ENCODE peak calls at places on chromosomes 6 and 20, in eight cellular contexts. Q, R, C, M, G, S, F and Z are unnamed samples. For H3K27me3, the result is how much of the 10 kb centered on the place peaks cover.

GRCh38 chr6:69974193-69974592 is 107.8 kb downstream of the COL19A1 start:
- DNase-seq in Q (no peak), R (peak), C (no peak), M (no peak), G (no peak), S (no peak), F (no peak), Z (no peak)

GRCh38 chr6:32785781-32786533 is 22.6 kb upstream of the HLA-DQB2 start:
- DNase-seq in Q (no peak), R (peak), C (no peak), M (no peak), G (peak), S (no peak), F (no peak), Z (peak)

GRCh38 chr6:24854077-24854670 is 55.5 kb upstream of the ARMH2 start:
- DNase-seq in Q (no peak), R (no peak), C (no peak), M (no peak), G (no peak), S (no peak), F (no peak), Z (no peak)

GRCh38 chr6:121652223-121652622 is 216.8 kb downstream of the GJA1 start:
- DNase-seq in Q (no peak), R (no peak), C (no peak), M (no peak), G (no peak), S (no peak), F (no peak), Z (no peak)

GRCh38 chr20:31663838-31664695 is 26.4 kb downstream of the COX4I2 start:
- DNase-seq in Q (no peak), R (no peak), C (peak), M (no peak), G (peak), S (no peak), F (peak), Z (peak)

GRCh38 chr6:7391244-7391643 is 1.6 kb downstream of the RIOK1 start:
- DNase-seq in Q (no peak), R (no peak), C (no peak), M (no peak), G (no peak), S (no peak), F (no peak), Z (no peak)

GRCh38 chr20:62918830-62919229 is 7.5 kb downstream of the DIDO1 start:
- DNase-seq in Q (no peak), R (no peak), C (no peak), M (no peak), G (no peak), S (no peak), F (no peak), Z (no peak)

GRCh38 chr6:17419189-17419575 is 25.8 kb downstream of the CAP2 start:
- DNase-seq in Q (no peak), R (no peak), C (no peak), M (no peak), G (no peak), S (no peak), F (no peak), Z (no peak)

GRCh38 chr20:35006531-35006971 is 50.9 kb downstream of the MYH7B start:
- DNase-seq in Q (no peak), R (no peak), C (no peak), M (peak), G (peak), S (peak), F (peak), Z (no peak)

GRCh38 chr6:110328231-110328630 is 29.9 kb downstream of the METTL24 start:
- DNase-seq in Q (no peak), R (peak), C (no peak), M (no peak), G (no peak), S (no peak), F (no peak), Z (no peak)

GRCh38 chr6:22809380-22809779 is 240.0 kb downstream of the HDGFL1 start:
- DNase-seq in Q (no peak), R (no peak), C (no peak), M (no peak), G (no peak), S (no peak), F (no peak), Z (no peak)

GRCh38 chr6:16876201-16876600 is 114.9 kb upstream of the ATXN1 start:
- DNase-seq in Q (no peak), R (no peak), C (no peak), M (no peak), G (no peak), S (no peak), F (no peak), Z (no peak)

GRCh38 chr20:3550857-3551256 is 80.0 kb downstream of the ATRN start:
- DNase-seq in Q (no peak), R (no peak), C (no peak), M (no peak), G (no peak), S (no peak), F (peak), Z (no peak)

GRCh38 chr6:52937908-52938307 is 28.4 kb upstream of the GSTA3 start:
- DNase-seq in Q (no peak), R (no peak), C (no peak), M (no peak), G (no peak), S (no peak), F (no peak), Z (no peak)

GRCh38 chr20:57734754-57735153 is 24.9 kb upstream of the PMEPA1 start:
- DNase-seq in Q (no peak), R (no peak), C (no peak), M (no peak), G (no peak), S (no peak), F (no peak), Z (no peak)

GRCh38 chr6:124798942-124799496 is 163.2 kb upstream of the RNF217 start:
- DNase-seq in Q (no peak), R (no peak), C (no peak), M (no peak), G (no peak), S (no peak), F (no peak), Z (no peak)

GRCh38 chr6:7184502-7184901 is 76.7 kb downstream of the RREB1 start:
- DNase-seq in Q (no peak), R (peak), C (no peak), M (no peak), G (no peak), S (no peak), F (no peak), Z (no peak)

GRCh38 chr6:30884521-30885480 is 482 bp downstream of the DDR1 start:
- DNase-seq in Q (no peak), R (peak), C (peak), M (peak), G (peak), S (no peak), F (no peak), Z (peak)

GRCh38 chr6:15017803-15018202 is 228.1 kb upstream of the JARID2 start:
- DNase-seq in Q (no peak), R (no peak), C (no peak), M (no peak), G (no peak), S (no peak), F (no peak), Z (no peak)

GRCh38 chr6:165662671-165663282 is at the start of gene PDE10A:
- DNase-seq in Q (no peak), R (peak), C (peak), M (peak), G (peak), S (peak), F (no peak), Z (peak)

GRCh38 chr6:43682724-43683429 is 4.7 kb downstream of the MRPS18A start:
- DNase-seq in Q (no peak), R (no peak), C (no peak), M (no peak), G (no peak), S (no peak), F (no peak), Z (no peak)

GRCh38 chr6:105519954-105520353 is 117.1 kb upstream of the PREP start:
- DNase-seq in Q (no peak), R (no peak), C (no peak), M (no peak), G (no peak), S (no peak), F (no peak), Z (no peak)

GRCh38 chr6:139951172-139951571 is 576.7 kb upstream of the CITED2 start:
- DNase-seq in Q (no peak), R (no peak), C (no peak), M (no peak), G (no peak), S (no peak), F (no peak), Z (no peak)

GRCh38 chr6:8131265-8131897 is 29.0 kb upstream of the EEF1E1 start:
- DNase-seq in Q (no peak), R (peak), C (peak), M (peak), G (no peak), S (no peak), F (no peak), Z (peak)

GRCh38 chr6:27863962-27864905 is 48.0 kb downstream of the OR2B2 start:
- DNase-seq in Q (no peak), R (peak), C (no peak), M (peak), G (no peak), S (no peak), F (no peak), Z (peak)

GRCh38 chr6:41940759-41941279 is 789 bp downstream of the CCND3 start:
- DNase-seq in Q (no peak), R (peak), C (peak), M (peak), G (peak), S (peak), F (peak), Z (peak)

GRCh38 chr6:22380236-22380635 is 83.4 kb upstream of the PRL start:
- DNase-seq in Q (no peak), R (no peak), C (no peak), M (no peak), G (no peak), S (no peak), F (no peak), Z (peak)

DNA sequence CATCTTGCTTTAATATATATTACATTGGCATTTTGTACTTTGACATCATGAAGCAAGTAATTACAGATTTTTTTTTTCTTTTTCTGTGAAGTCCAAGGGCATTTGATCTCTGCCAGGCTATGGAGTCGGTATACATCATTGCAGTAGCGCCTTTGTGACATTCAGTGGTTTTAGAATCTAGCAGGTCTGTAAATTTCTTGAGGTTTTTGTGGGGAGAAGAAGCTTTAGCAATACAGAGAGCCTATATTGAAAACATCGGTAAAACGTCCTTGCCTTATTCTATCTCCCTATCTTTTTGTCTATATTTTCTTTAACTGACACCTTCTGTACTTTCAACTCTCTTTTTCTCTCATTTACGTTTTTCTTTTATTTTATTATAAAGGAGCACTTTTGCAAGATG is 47.2 kb downstream of the DUSP22 start:
- DNase-seq in Q (no peak), R (no peak), C (no peak), M (no peak), G (no peak), S (no peak), F (no peak), Z (no peak)
- H3K27me3 ChIP-seq in Q (under half), R (under half), C (under half), M (under half), G (under half), S (under half), F (under half), Z (under half)

GRCh38 chr6:109308018-109308492 is 74.2 kb downstream of the CD164 start:
- DNase-seq in Q (no peak), R (peak), C (peak), M (no peak), G (no peak), S (no peak), F (peak), Z (no peak)
- TF ChIP-seq POLR2A in Q (no peak), R (no peak), C (no peak), M (no peak), G (no peak), S (no peak), F (no peak), Z (no peak)

DNA sequence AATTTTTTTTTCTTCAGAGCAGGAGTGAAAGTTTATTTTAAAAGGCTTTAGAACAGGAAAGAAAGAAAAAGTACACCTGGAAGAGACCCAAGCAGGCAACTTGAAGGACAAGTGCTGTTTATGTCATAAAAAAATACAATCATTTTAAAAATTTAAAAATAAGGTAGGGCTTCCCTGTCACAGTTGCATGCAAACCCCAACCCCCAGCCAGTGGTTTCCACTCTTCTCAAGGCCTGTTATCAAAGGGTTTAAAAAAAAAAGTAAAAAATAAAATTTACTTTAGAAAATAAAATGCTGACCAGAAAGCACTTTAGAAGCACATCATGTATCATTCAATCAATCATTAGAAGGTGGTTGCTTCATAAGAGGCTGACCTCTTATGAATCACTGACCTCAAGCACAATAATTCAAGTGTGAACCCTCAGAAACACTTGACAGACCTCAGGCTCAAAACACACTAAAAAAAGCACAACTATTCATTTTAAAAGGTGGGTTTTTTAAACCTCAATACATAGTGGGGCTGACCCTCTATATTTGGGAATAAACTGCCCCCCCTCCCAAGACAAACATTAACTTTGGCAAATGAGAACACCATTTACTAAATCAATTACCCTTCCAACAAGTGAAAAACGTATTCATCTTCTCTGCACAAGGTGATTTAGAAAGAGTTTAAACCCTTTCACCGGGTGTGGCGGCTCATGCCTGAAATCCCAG is 15.6 kb downstream of the ILRUN start:
- DNase-seq in Q (no peak), R (peak), C (no peak), M (no peak), G (no peak), S (no peak), F (no peak), Z (no peak)
- H3K27ac ChIP-seq in Q (no peak), R (no peak), C (peak), M (no peak), G (peak), S (no peak), F (peak), Z (peak)

DNA sequence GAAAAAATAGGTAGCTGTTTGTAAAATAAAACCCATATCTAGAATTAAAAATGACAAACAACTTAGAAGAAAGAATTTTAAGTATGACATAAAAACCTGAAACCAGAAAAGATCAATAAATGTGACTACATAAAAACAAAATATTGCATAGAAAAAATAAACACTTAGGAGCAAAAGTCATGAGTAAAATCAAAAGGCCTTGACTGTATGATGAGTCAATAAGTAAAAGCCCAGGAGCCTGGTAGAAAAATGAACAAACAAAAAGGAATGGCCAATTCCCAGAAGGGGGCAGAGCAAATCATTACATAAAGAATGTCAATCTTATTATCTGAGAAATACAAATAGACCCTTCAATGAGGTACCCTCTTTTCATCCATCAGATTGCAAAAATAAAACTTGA is 20.7 kb upstream of the ENPP1 start:
- DNase-seq in Q (no peak), R (peak), C (no peak), M (no peak), G (no peak), S (no peak), F (no peak), Z (no peak)
- H3K27me3 ChIP-seq in Q (under half), R (under half), C (under half), M (under half), G (under half), S (under half), F (under half), Z (under half)

GRCh38 chr20:64069614-64070243 is 6.7 kb downstream of the TCEA2 start:
- DNase-seq in Q (no peak), R (no peak), C (peak), M (no peak), G (no peak), S (no peak), F (no peak), Z (no peak)

GRCh38 chr20:64073476-64074183 is 5.7 kb downstream of the RGS19 start:
- DNase-seq in Q (no peak), R (no peak), C (no peak), M (no peak), G (no peak), S (no peak), F (no peak), Z (no peak)

GRCh38 chr20:64072664-64073063 is 6.7 kb downstream of the RGS19 start:
- DNase-seq in Q (no peak), R (no peak), C (no peak), M (no peak), G (no peak), S (no peak), F (no peak), Z (peak)

GRCh38 chr20:64070244-64070993 is 7.4 kb downstream of the TCEA2 start:
- DNase-seq in Q (no peak), R (no peak), C (no peak), M (no peak), G (no peak), S (no peak), F (no peak), Z (no peak)

DNA sequence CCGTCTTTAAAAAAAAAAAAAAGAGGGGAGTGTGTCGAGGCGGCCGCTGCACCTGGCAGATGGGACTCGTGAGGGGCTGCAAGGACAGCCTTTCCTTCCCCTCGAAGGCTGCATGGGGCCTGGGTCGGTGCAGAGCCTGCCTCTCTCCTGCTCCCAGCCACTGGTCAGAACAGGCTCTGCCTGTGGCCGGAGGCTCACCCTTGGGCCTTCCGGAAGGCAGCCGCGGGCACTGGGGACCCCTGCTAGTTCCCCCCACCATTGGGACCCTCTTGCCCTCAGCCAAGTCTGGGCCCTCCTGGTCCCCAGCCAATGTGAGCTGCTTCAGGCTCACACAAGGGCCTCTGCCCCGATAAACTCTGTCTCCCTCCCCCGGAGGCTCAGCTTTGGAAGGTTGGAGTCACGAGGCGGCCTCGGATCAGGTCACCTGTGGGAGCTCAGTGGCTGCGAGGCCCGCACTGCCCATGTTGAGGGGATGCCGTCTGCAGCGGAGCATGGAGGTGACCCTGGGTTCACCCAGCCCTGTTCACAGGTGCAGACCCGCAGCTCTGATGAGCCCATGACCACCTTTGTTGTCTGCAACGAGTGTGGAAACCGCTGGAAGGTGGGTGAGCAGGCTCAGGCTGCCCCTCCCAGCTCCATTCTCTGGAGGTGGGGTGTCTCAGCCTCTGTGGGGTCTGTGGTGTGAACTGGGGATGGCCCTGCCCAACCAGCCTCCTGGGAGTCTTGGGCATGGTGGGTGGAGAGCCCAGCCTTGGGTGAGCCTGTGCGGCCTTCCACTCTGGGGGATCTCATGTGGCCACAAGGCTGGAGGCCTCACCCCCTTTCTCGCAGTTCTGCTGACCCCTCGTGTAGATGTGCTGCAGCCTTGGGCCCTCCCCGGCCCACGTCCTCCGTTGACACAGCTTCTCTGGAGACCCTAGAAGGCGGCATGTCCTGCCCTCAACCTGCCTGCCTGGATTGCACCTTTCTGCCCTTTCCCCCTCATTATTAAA is 7.7 kb downstream of the RGS19 start:
- DNase-seq in Q (no peak), R (no peak), C (no peak), M (no peak), G (no peak), S (no peak), F (no peak), Z (peak)
- TF ChIP-seq POLR2A in Q (no peak), R (no peak), C (no peak), M (no peak), G (no peak), S (no peak), F (no peak), Z (no peak)

GRCh38 chr6:150142657-150143501 is at the start of gene PPP1R14C:
- DNase-seq in Q (no peak), R (no peak), C (no peak), M (no peak), G (no peak), S (peak), F (no peak), Z (peak)
- H3K27ac ChIP-seq in Q (peak), R (no peak), C (no peak), M (no peak), G (no peak), S (peak), F (no peak), Z (peak)

DNA sequence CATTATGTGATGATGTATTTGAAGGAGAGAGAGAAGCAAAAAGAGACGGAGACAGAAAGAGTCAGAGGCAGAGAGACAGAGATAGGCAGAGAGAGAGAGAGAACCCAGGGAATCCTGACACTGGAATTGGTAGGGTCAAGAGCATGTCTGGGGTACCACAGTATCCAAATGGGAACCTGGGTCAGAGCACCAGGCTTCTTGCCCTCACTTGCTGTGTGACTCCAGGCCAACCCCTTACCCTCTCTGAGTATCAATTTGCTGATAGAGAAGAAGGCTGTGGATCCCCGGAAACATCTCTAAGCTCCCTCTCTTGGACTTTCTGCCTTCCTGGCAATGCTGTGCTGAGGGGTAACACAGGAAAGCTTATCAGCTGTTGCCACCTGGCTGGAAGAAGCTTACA is 385.3 kb upstream of the SULF2 start:
- DNase-seq in Q (no peak), R (no peak), C (no peak), M (no peak), G (no peak), S (no peak), F (no peak), Z (no peak)
- H3K27me3 ChIP-seq in Q (under half), R (under half), C (under half), M (under half), G (under half), S (under half), F (under half), Z (under half)